ENCODE peak calls at places on chromosomes 13 and 19, in nine cellular contexts. One of them, this sample, is unnamed.
A peak's percentile ranks its signal among the peaks of the same experiment; 100 is the strongest.

GRCh38 chr13:111967572-111968201 is 99.3 kb upstream of the SOX1 start:
- DNase-seq in psoas muscle: no peak
- DNase-seq in cardiac muscle cell: no peak
- DNase-seq in kidney: no peak
- DNase-seq in stomach: no peak
- DNase-seq in heart right ventricle: no peak
- DNase-seq in tibial nerve: no peak
- DNase-seq in uterus: no peak
- DNase-seq in Peyer's patch: no peak
- DNase-seq in this sample: peak; percentile 62

GRCh38 chr19:40549007-40549708 is 27.5 kb upstream of the SHKBP1 start:
- DNase-seq in psoas muscle: peak; percentile 55
- DNase-seq in tibial nerve: peak; percentile 24
- DNase-seq in cardiac muscle cell: peak; percentile 91
- DNase-seq in Peyer's patch: peak; percentile 80
- DNase-seq in stomach: peak; percentile 72
- DNase-seq in heart right ventricle: peak; percentile 66
- DNase-seq in kidney: peak; percentile 82
- DNase-seq in uterus: peak; percentile 56
- DNase-seq in this sample: peak; percentile 66

GRCh38 chr13:32427852-32428580 is at the start of gene N4BP2L1:
- DNase-seq in cardiac muscle cell: peak; percentile 50
- DNase-seq in kidney: peak; percentile 93
- DNase-seq in uterus: peak; percentile 75
- DNase-seq in Peyer's patch: peak; percentile 94
- DNase-seq in tibial nerve: peak; percentile 80
- DNase-seq in stomach: peak; percentile 71
- DNase-seq in psoas muscle: peak; percentile 71
- DNase-seq in heart right ventricle: peak; percentile 72
- DNase-seq in this sample: peak; percentile 75

GRCh38 chr19:4597975-4598671 is 38.6 kb upstream of the SEMA6B start:
- DNase-seq in heart right ventricle: peak; percentile 52
- DNase-seq in stomach: peak; percentile 34
- DNase-seq in cardiac muscle cell: peak; percentile 92
- DNase-seq in tibial nerve: no peak
- DNase-seq in uterus: no peak
- DNase-seq in psoas muscle: no peak
- DNase-seq in kidney: peak; percentile 71
- DNase-seq in Peyer's patch: peak; percentile 53
- DNase-seq in this sample: no peak

GRCh38 chr13:70668293-70668692 is 560.0 kb upstream of the KLHL1 start:
- DNase-seq in kidney: no peak
- DNase-seq in Peyer's patch: no peak
- DNase-seq in heart right ventricle: no peak
- DNase-seq in stomach: no peak
- DNase-seq in uterus: no peak
- DNase-seq in psoas muscle: no peak
- DNase-seq in tibial nerve: no peak
- DNase-seq in cardiac muscle cell: no peak
- DNase-seq in this sample: no peak

GRCh38 chr13:39835253-39835652 is 179.8 kb downstream of the COG6 start:
- DNase-seq in stomach: no peak
- DNase-seq in kidney: no peak
- DNase-seq in tibial nerve: no peak
- DNase-seq in psoas muscle: no peak
- DNase-seq in uterus: no peak
- DNase-seq in heart right ventricle: no peak
- DNase-seq in Peyer's patch: no peak
- DNase-seq in cardiac muscle cell: no peak
- DNase-seq in this sample: no peak

GRCh38 chr19:41166888-41167804 is 25.9 kb upstream of the CYP2S1 start:
- DNase-seq in tibial nerve: no peak
- DNase-seq in psoas muscle: no peak
- DNase-seq in Peyer's patch: peak; percentile 88
- DNase-seq in stomach: peak; percentile 79
- DNase-seq in uterus: no peak
- DNase-seq in kidney: no peak
- DNase-seq in heart right ventricle: no peak
- DNase-seq in cardiac muscle cell: no peak
- DNase-seq in this sample: no peak

GRCh38 chr13:32617112-32617511 is 30.9 kb downstream of the PDS5B start:
- DNase-seq in cardiac muscle cell: no peak
- DNase-seq in psoas muscle: no peak
- DNase-seq in stomach: no peak
- DNase-seq in kidney: no peak
- DNase-seq in heart right ventricle: no peak
- DNase-seq in tibial nerve: no peak
- DNase-seq in Peyer's patch: no peak
- DNase-seq in uterus: no peak
- DNase-seq in this sample: no peak

GRCh38 chr13:76758738-76759137 is 127.5 kb downstream of the KCTD12 start:
- DNase-seq in Peyer's patch: no peak
- DNase-seq in cardiac muscle cell: no peak
- DNase-seq in heart right ventricle: no peak
- DNase-seq in uterus: no peak
- DNase-seq in kidney: no peak
- DNase-seq in stomach: no peak
- DNase-seq in psoas muscle: no peak
- DNase-seq in tibial nerve: no peak
- DNase-seq in this sample: no peak

GRCh38 chr13:43522788-43523187 is 264.0 kb downstream of the ENOX1 start:
- DNase-seq in tibial nerve: no peak
- DNase-seq in uterus: no peak
- DNase-seq in heart right ventricle: no peak
- DNase-seq in cardiac muscle cell: no peak
- DNase-seq in stomach: no peak
- DNase-seq in kidney: no peak
- DNase-seq in psoas muscle: no peak
- DNase-seq in Peyer's patch: no peak
- DNase-seq in this sample: no peak

GRCh38 chr19:58128041-58128685 is 22.4 kb downstream of the ZNF329 start:
- DNase-seq in kidney: no peak
- DNase-seq in heart right ventricle: no peak
- DNase-seq in psoas muscle: no peak
- DNase-seq in cardiac muscle cell: no peak
- DNase-seq in stomach: no peak
- DNase-seq in uterus: no peak
- DNase-seq in Peyer's patch: no peak
- DNase-seq in tibial nerve: no peak
- DNase-seq in this sample: no peak

GRCh38 chr19:35142531-35143230 is 374 bp upstream of the FXYD7 start:
- DNase-seq in tibial nerve: no peak
- DNase-seq in heart right ventricle: peak; percentile 63
- DNase-seq in cardiac muscle cell: peak; percentile 75
- DNase-seq in kidney: peak; percentile 85
- DNase-seq in uterus: no peak
- DNase-seq in Peyer's patch: peak; percentile 80
- DNase-seq in stomach: peak; percentile 64
- DNase-seq in psoas muscle: no peak
- DNase-seq in this sample: no peak

GRCh38 chr13:60343978-60344377 is 53.0 kb upstream of the TDRD3 start:
- DNase-seq in uterus: no peak
- DNase-seq in psoas muscle: no peak
- DNase-seq in stomach: no peak
- DNase-seq in Peyer's patch: no peak
- DNase-seq in heart right ventricle: no peak
- DNase-seq in kidney: no peak
- DNase-seq in tibial nerve: no peak
- DNase-seq in cardiac muscle cell: no peak
- DNase-seq in this sample: no peak

GRCh38 chr19:12993562-12993961 is 1.7 kb upstream of the NFIX start:
- DNase-seq in psoas muscle: no peak
- DNase-seq in Peyer's patch: no peak
- DNase-seq in cardiac muscle cell: no peak
- DNase-seq in tibial nerve: no peak
- DNase-seq in uterus: no peak
- DNase-seq in kidney: no peak
- DNase-seq in heart right ventricle: no peak
- DNase-seq in stomach: no peak
- DNase-seq in this sample: no peak

DNA sequence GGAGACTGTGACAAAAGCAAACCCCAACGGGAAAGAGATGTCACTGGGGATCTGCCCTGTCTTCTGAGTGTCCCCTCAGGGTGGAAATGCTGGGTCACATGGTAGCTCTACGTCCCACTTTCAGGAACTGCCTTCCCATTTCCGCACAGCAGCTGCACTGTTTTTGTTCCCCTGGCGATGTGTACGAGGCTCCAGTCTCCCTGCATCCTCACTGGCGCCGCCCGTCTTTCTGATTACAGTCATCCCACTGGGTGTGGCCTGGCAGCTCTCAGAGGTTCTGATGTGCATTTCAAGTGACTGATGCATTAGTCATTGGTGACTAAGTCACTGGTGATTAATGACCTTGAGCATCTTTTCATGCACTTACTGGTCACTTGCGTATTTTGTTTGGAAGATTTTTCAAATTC is 21.2 kb downstream of the PCID2 start:
- DNase-seq in stomach: peak; percentile 72
- DNase-seq in cardiac muscle cell: no peak
- DNase-seq in Peyer's patch: peak; percentile 83
- DNase-seq in kidney: peak; percentile 85
- DNase-seq in heart right ventricle: peak; percentile 82
- DNase-seq in psoas muscle: peak; percentile 93
- DNase-seq in uterus: peak; percentile 61
- DNase-seq in tibial nerve: peak; percentile 72
- DNase-seq in this sample: peak; percentile 68
- H3K4me3 ChIP-seq in stomach: no peak overlapping the region
- H3K4me3 ChIP-seq in cardiac muscle cell: no peak overlapping the region
- H3K4me3 ChIP-seq in Peyer's patch: no peak overlapping the region
- H3K4me3 ChIP-seq in kidney: no peak overlapping the region
- H3K4me3 ChIP-seq in heart right ventricle: peak overlapping the region; percentile 18
- H3K4me3 ChIP-seq in psoas muscle: no peak overlapping the region
- H3K4me3 ChIP-seq in uterus: no peak overlapping the region
- H3K4me3 ChIP-seq in tibial nerve: no peak overlapping the region
- H3K4me3 ChIP-seq in this sample: no peak overlapping the region

DNA sequence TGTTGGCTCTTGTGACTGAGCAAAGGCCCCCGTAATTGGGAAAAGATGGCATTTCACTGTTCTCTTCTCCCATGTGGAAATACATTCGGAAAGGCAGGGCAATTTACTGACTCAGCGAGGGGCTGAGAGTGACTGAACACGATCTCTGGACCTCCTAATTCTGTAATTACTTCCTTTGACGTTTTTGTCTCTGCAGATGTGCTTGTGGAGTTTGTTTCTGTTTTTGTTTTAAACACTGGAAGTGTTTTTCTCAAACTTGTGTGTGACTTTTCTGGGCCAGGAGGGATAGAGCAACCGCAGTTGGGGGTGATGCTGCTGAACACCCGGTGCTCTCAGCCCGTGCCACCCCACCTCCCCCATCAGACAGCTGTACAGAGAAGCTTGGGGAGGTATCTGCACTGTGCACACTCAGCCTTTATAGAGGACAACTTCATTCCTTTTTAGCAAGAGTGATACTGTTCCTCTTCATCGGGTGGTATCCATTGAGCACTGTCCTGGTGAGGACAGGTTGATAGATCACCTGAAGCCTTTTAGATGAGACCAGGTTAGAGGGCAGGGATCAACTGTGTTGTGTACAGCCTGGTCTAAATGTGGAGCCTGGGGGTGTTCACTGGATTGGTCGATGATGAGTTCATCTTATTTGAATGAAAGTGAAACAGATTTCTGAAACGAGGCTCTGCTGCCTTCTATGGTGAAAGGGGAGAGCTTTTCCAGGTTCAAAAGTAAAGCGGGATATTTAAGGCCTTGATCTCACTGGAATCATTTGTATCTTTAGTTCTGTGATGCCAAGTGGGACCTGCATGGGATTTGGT is 117.4 kb downstream of the ESD start:
- DNase-seq in tibial nerve: peak; percentile 46
- DNase-seq in uterus: peak; percentile 37
- DNase-seq in psoas muscle: no peak
- DNase-seq in kidney: no peak
- DNase-seq in heart right ventricle: no peak
- DNase-seq in Peyer's patch: peak; percentile 62
- DNase-seq in stomach: no peak
- DNase-seq in cardiac muscle cell: no peak
- DNase-seq in this sample: no peak
- TF ChIP-seq CTCF in tibial nerve: no peak
- TF ChIP-seq CTCF in uterus: peak; percentile 20
- TF ChIP-seq CTCF in psoas muscle: no peak
- TF ChIP-seq CTCF in kidney: no peak
- TF ChIP-seq CTCF in heart right ventricle: no peak
- TF ChIP-seq CTCF in Peyer's patch: peak; percentile 24
- TF ChIP-seq CTCF in stomach: no peak
- TF ChIP-seq CTCF in cardiac muscle cell: peak; percentile 12
- TF ChIP-seq CTCF in this sample: no peak

GRCh38 chr13:114032121-114032799 is 58.4 kb upstream of the C13orf46 start:
- DNase-seq in stomach: no peak
- DNase-seq in Peyer's patch: no peak
- DNase-seq in tibial nerve: no peak
- DNase-seq in cardiac muscle cell: no peak
- DNase-seq in uterus: peak; percentile 73
- DNase-seq in kidney: no peak
- DNase-seq in heart right ventricle: no peak
- DNase-seq in psoas muscle: no peak
- DNase-seq in this sample: no peak
- H3K27ac ChIP-seq in stomach: no peak overlapping the region
- H3K27ac ChIP-seq in Peyer's patch: no peak overlapping the region
- H3K27ac ChIP-seq in tibial nerve: peak overlapping the region; percentile 81
- H3K27ac ChIP-seq in cardiac muscle cell: no peak overlapping the region
- H3K27ac ChIP-seq in uterus: peak overlapping the region; percentile 78
- H3K27ac ChIP-seq in kidney: no peak overlapping the region
- H3K27ac ChIP-seq in heart right ventricle: no peak overlapping the region
- H3K27ac ChIP-seq in psoas muscle: no peak overlapping the region
- H3K27ac ChIP-seq in this sample: no peak overlapping the region

GRCh38 chr19:50420127-50420526 is 1.4 kb downstream of the SPIB start:
- DNase-seq in cardiac muscle cell: no peak
- DNase-seq in kidney: no peak
- DNase-seq in heart right ventricle: no peak
- DNase-seq in Peyer's patch: no peak
- DNase-seq in tibial nerve: no peak
- DNase-seq in psoas muscle: no peak
- DNase-seq in uterus: no peak
- DNase-seq in stomach: no peak
- DNase-seq in this sample: no peak
- H3K4me3 ChIP-seq in cardiac muscle cell: no peak overlapping the region
- H3K4me3 ChIP-seq in kidney: no peak overlapping the region
- H3K4me3 ChIP-seq in heart right ventricle: no peak overlapping the region
- H3K4me3 ChIP-seq in Peyer's patch: peak overlapping the region; percentile 56
- H3K4me3 ChIP-seq in tibial nerve: no peak overlapping the region
- H3K4me3 ChIP-seq in psoas muscle: no peak overlapping the region
- H3K4me3 ChIP-seq in uterus: no peak overlapping the region
- H3K4me3 ChIP-seq in stomach: no peak overlapping the region
- H3K4me3 ChIP-seq in this sample: no peak overlapping the region

DNA sequence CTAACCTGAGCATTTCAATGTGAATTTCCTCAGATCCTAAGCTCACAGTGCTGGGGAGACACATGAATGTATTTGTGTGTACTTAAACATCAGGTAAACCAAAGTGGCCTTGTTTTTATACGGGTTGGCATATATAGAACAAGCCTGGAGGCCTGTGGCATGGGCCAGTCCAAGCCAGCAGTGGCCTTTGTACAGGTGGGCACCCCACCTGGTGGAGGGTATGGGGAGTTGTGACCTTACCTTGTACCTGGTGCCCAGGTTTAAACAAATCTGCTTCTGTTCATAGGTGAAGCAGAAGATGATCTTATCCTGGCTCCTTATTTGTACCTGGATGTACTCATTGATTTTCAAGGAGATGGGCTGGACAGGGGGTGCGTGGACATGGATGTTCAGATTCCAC is 71.0 kb downstream of the ERICH6B start:
- DNase-seq in stomach: no peak
- DNase-seq in Peyer's patch: no peak
- DNase-seq in psoas muscle: no peak
- DNase-seq in uterus: no peak
- DNase-seq in heart right ventricle: no peak
- DNase-seq in tibial nerve: no peak
- DNase-seq in cardiac muscle cell: no peak
- DNase-seq in kidney: no peak
- DNase-seq in this sample: no peak
- TF ChIP-seq CTCF in stomach: no peak
- TF ChIP-seq CTCF in Peyer's patch: no peak
- TF ChIP-seq CTCF in psoas muscle: no peak
- TF ChIP-seq CTCF in uterus: no peak
- TF ChIP-seq CTCF in heart right ventricle: no peak
- TF ChIP-seq CTCF in tibial nerve: no peak
- TF ChIP-seq CTCF in cardiac muscle cell: no peak
- TF ChIP-seq CTCF in kidney: no peak
- TF ChIP-seq CTCF in this sample: no peak

This sample was measured in dorsolateral prefrontal cortex.